ENCODE peak calls at places on chromosomes 6 and 20, in four cellular contexts. M, G, L and A are unnamed samples.
A peak's percentile ranks its signal among the peaks of the same experiment; 100 is the strongest.

GRCh38 chr6:116376149-116376548 is 5.4 kb downstream of the DSE start:
- DNase-seq in M (no peak), G (no peak), L (no peak), A (no peak)

GRCh38 chr6:55449219-55449618 is 122.0 kb downstream of the GFRAL start:
- DNase-seq in L (no peak), G (no peak), M (no peak), A (peak; percentile 12)

GRCh38 chr6:137389150-137389664 is 105.0 kb downstream of the OLIG3 start:
- DNase-seq in G (no peak), L (no peak), M (peak; percentile 10), A (no peak)

GRCh38 chr20:51661609-51662178 is 106.5 kb downstream of the ATP9A start:
- DNase-seq in M (no peak), L (no peak), G (no peak), A (no peak)

GRCh38 chr6:68468244-68468884 is 166.7 kb upstream of the ADGRB3 start:
- DNase-seq in M (peak; percentile 13), L (peak; percentile 55), G (no peak), A (peak; percentile 53)

GRCh38 chr20:12305555-12305954 is 387.9 kb downstream of the BTBD3 start:
- DNase-seq in M (no peak), L (no peak), G (no peak), A (no peak)

GRCh38 chr6:82608365-82608764 is 244.7 kb downstream of the TPBG start:
- DNase-seq in G (no peak), M (no peak), L (no peak), A (no peak)

GRCh38 chr6:107020239-107020638 is 7.8 kb upstream of the MTRES1 start:
- DNase-seq in M (no peak), L (no peak), G (no peak), A (no peak)

GRCh38 chr20:43537921-43538854 is 20.6 kb upstream of the SGK2 start:
- DNase-seq in L (peak; percentile 86), G (peak; percentile 74), M (peak; percentile 83), A (peak; percentile 80)

GRCh38 chr6:42185597-42185996 is 9.2 kb downstream of the GUCA1B start:
- DNase-seq in G (no peak), M (no peak), L (no peak), A (no peak)

GRCh38 chr6:131255911-131256310 is 120.6 kb downstream of the AKAP7 start:
- DNase-seq in L (no peak), G (no peak), M (no peak), A (no peak)

GRCh38 chr6:122033564-122034181 is 365.8 kb upstream of the HSF2 start:
- DNase-seq in M (peak; percentile 15), G (peak; percentile 37), L (no peak), A (no peak)

GRCh38 chr6:5582758-5583157 is 321.4 kb downstream of the FARS2 start:
- DNase-seq in G (no peak), L (no peak), M (no peak), A (no peak)

GRCh38 chr20:34522969-34523871 is 7.0 kb downstream of the DYNLRB1 start:
- DNase-seq in M (peak; percentile 69), G (peak; percentile 69), L (peak; percentile 81), A (peak; percentile 83)

GRCh38 chr6:41497994-41498393 is 48.2 kb upstream of the FOXP4 start:
- DNase-seq in L (no peak), G (no peak), M (no peak), A (no peak)

GRCh38 chr6:36334832-36335459 is 1.7 kb downstream of the BNIP5 start:
- DNase-seq in G (no peak), M (no peak), L (no peak), A (no peak)

GRCh38 chr20:44576297-44576696 is 6.1 kb upstream of the PKIG start:
- DNase-seq in G (no peak), M (peak; percentile 18), L (no peak), A (no peak)

GRCh38 chr6:168201383-168201782 is 118.2 kb downstream of the DACT2 start:
- DNase-seq in L (no peak), M (peak; percentile 37), G (no peak), A (peak; percentile 57)

GRCh38 chr6:108453601-108454157 is 107.0 kb upstream of the FOXO3 start:
- DNase-seq in L (no peak), G (no peak), M (no peak), A (no peak)

GRCh38 chr6:52389626-52390360 is 27.8 kb downstream of the PAQR8 start:
- DNase-seq in L (no peak), G (peak; percentile 63), M (peak; percentile 51), A (no peak)

GRCh38 chr6:30844118-30844535 is 40.2 kb upstream of the DDR1 start:
- DNase-seq in M (no peak), L (no peak), G (no peak), A (peak; percentile 38)

GRCh38 chr20:50737352-50737751 is 6.0 kb downstream of the PARD6B start:
- DNase-seq in G (no peak), M (peak; percentile 55), L (peak; percentile 39), A (peak; percentile 22)

GRCh38 chr6:105330364-105330763 is 72.5 kb downstream of the PREP start:
- DNase-seq in L (no peak), G (no peak), M (no peak), A (no peak)

GRCh38 chr6:44696099-44696498 is 308.6 kb downstream of the CDC5L start:
- DNase-seq in G (no peak), M (no peak), L (no peak), A (no peak)

GRCh38 chr6:150751296-150751695 is 114.2 kb upstream of the MTHFD1L start:
- DNase-seq in M (no peak), L (no peak), G (no peak), A (no peak)

GRCh38 chr6:22925304-22925835 is 356.0 kb downstream of the HDGFL1 start:
- DNase-seq in L (no peak), G (no peak), M (no peak), A (no peak)

DNA sequence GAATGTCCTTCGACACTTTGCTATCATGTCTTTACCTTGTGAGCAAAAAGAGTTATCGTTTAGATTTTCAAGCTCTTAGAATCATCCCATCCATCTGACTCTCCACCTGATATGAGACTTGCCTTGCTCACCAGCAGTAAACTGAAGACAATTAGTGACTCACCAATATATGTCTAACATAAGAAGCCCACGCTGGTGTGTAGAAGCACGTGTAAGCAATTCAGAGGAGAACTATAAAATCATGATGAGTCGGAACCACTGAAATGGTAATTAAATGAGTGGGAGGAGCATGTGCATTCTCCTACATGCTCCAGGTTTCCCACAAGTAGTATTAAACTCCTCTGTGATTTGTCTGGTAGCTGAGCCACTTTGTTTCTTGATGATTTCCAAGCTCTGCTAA is 181.6 kb upstream of the RNF217 start:
- DNase-seq in G (no peak), M (no peak), L (no peak), A (no peak)
- TF ChIP-seq TEAD4 in G (no peak), M (no peak), L (no peak), A (no peak)

GRCh38 chr20:16020971-16021370 is 552.3 kb downstream of the KIF16B start:
- DNase-seq in M (no peak), G (no peak), L (no peak), A (no peak)

GRCh38 chr20:16013631-16014030 is 559.6 kb downstream of the KIF16B start:
- DNase-seq in G (no peak), M (no peak), L (no peak), A (no peak)

GRCh38 chr20:16017656-16018055 is 555.6 kb downstream of the KIF16B start:
- DNase-seq in M (no peak), L (no peak), G (no peak), A (no peak)

GRCh38 chr20:16014436-16014835 is 558.8 kb downstream of the KIF16B start:
- DNase-seq in M (no peak), L (no peak), G (peak; percentile 22), A (no peak)

DNA sequence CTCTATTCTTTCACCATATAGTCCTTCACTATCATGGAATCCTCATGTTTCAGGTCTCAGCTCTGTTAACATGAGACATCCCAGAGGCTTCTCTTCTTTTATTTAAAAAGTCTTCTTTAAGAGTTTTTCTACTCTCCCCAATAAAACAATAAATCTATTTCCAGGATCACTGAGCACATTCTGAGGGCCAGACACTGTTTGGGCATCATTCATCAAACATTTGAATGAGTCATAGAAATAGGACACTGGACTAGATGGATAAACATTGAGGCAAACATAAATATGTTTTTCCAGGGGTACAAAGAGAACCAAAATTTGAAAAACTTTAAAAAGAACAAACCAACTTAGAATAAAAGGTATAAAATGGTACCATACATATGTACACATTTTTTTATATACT is 554.4 kb downstream of the KIF16B start:
- DNase-seq in M (no peak), G (no peak), L (no peak), A (no peak)
- TF ChIP-seq TEAD4 in M (no peak), G (no peak), L (no peak), A (no peak)

GRCh38 chr20:57389695-57390603 is 1.2 kb upstream of the RBM38 start:
- DNase-seq in L (peak; percentile 71), G (no peak), M (peak; percentile 72), A (peak; percentile 54)

GRCh38 chr20:57390604-57391438 is at the start of gene RBM38:
- DNase-seq in L (peak; percentile 86), M (peak; percentile 96), G (peak; percentile 99), A (peak; percentile 78)

GRCh38 chr20:57392130-57392445 is 892 bp downstream of the RBM38 start:
- DNase-seq in L (no peak), G (no peak), M (no peak), A (no peak)

GRCh38 chr20:57392512-57393271 is 1.5 kb downstream of the RBM38 start:
- DNase-seq in M (peak; percentile 37), L (no peak), G (no peak), A (no peak)

GRCh38 chr20:57391439-57392129 is 388 bp downstream of the RBM38 start:
- DNase-seq in L (no peak), M (peak; percentile 69), G (peak; percentile 71), A (no peak)
- TF ChIP-seq TEAD4 in L (no peak), M (no peak), G (no peak), A (no peak)

DNA sequence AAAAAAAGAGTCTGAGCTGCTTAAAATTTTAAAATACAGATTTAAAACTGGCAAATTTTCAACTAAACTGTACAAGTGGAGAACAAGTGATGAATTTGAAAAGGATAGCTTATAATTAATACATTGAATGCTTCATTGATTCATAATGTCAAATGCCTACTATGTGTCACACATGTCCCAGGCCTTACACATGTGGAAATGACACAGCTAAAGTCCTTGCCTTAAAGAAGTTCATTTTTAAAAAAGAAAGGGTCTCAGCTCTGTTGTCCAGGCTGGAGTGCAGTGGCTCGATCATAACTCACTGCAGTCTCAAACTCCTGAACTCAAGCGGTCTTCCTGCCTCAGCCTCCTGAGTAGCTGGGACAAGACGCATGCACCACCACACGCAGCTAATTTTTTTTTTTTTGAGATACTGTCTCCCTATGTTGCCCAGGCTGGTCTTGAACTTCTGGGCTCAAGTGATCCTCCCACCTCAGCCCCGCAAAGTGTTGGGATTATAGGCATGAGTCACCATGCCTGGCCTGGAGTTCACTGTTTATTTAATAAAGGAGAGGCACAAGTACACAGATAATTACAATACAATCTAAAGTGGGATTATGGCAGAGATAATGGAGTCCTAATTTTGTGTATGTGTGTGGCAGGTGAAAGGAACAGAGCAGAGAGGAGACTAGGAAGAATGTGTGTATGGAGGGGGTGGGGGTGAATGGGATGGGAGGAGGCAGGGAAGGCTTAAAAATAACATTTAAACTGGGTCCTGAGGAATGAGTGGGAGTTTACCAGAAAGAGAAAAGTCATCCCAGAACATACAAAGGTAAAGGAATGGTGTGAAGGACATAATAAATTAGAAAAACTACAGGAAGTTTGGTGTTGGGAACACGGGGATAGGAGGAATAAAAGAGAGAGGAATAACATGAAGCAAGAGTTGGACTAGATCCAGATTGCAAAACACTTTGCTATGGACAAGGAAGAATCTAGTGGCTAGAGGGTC is 4.7 kb downstream of the NCOA5 start:
- DNase-seq in M (peak; percentile 11), G (no peak), L (no peak), A (no peak)
- TF ChIP-seq TEAD4 in M (no peak), G (no peak), L (no peak), A (no peak)